ENCODE peak calls at places on chromosomes 1 and 21, in seven cellular contexts. One of them, this sample, is unnamed.

GRCh38 chr21:37939251-37939650 is 23.0 kb upstream of the KCNJ6 start:
- DNase-seq in stimulated activated CD8-positive, alpha-beta memory T cell treated with anti-CD3 and anti-CD28 coated beads, Interleukin-7, amount 100 ng/mL, for 1 hour: no peak
- DNase-seq in AG04450: no peak
- DNase-seq in NCI-H748 treated with DMSO at 0.1 percent for 48 hours: no peak
- DNase-seq in NCI-H1092 treated with DMSO at 0.1 percent for 48 hours: no peak
- DNase-seq in heart right ventricle: no peak
- DNase-seq in stimulated activated CD4-positive, alpha-beta T cell treated with anti-CD3 and anti-CD28 coated beads, TNF-alpha, amount 100 ng/mL, for 1 hour: no peak
- DNase-seq in this sample: no peak

GRCh38 chr1:11858968-11859871 is 475 bp upstream of the NPPB start:
- DNase-seq in NCI-H1092 treated with DMSO at 0.1 percent for 48 hours: no peak
- DNase-seq in stimulated activated CD8-positive, alpha-beta memory T cell treated with anti-CD3 and anti-CD28 coated beads, Interleukin-7, amount 100 ng/mL, for 1 hour: peak
- DNase-seq in AG04450: no peak
- DNase-seq in heart right ventricle: peak
- DNase-seq in stimulated activated CD4-positive, alpha-beta T cell treated with anti-CD3 and anti-CD28 coated beads, TNF-alpha, amount 100 ng/mL, for 1 hour: peak
- DNase-seq in NCI-H748 treated with DMSO at 0.1 percent for 48 hours: no peak
- DNase-seq in this sample: peak

GRCh38 chr1:44820945-44821715 is 12.8 kb downstream of the BTBD19 start:
- DNase-seq in stimulated activated CD8-positive, alpha-beta memory T cell treated with anti-CD3 and anti-CD28 coated beads, Interleukin-7, amount 100 ng/mL, for 1 hour: no peak
- DNase-seq in AG04450: no peak
- DNase-seq in stimulated activated CD4-positive, alpha-beta T cell treated with anti-CD3 and anti-CD28 coated beads, TNF-alpha, amount 100 ng/mL, for 1 hour: no peak
- DNase-seq in heart right ventricle: no peak
- DNase-seq in NCI-H1092 treated with DMSO at 0.1 percent for 48 hours: no peak
- DNase-seq in NCI-H748 treated with DMSO at 0.1 percent for 48 hours: no peak
- DNase-seq in this sample: no peak

GRCh38 chr1:79353224-79353623 is 346.7 kb upstream of the ADGRL4 start:
- DNase-seq in stimulated activated CD4-positive, alpha-beta T cell treated with anti-CD3 and anti-CD28 coated beads, TNF-alpha, amount 100 ng/mL, for 1 hour: no peak
- DNase-seq in NCI-H1092 treated with DMSO at 0.1 percent for 48 hours: peak
- DNase-seq in heart right ventricle: peak
- DNase-seq in NCI-H748 treated with DMSO at 0.1 percent for 48 hours: peak
- DNase-seq in stimulated activated CD8-positive, alpha-beta memory T cell treated with anti-CD3 and anti-CD28 coated beads, Interleukin-7, amount 100 ng/mL, for 1 hour: no peak
- DNase-seq in AG04450: peak
- DNase-seq in this sample: peak

GRCh38 chr1:20558180-20558579 is 5.8 kb downstream of the FAM43B start:
- DNase-seq in NCI-H1092 treated with DMSO at 0.1 percent for 48 hours: no peak
- DNase-seq in stimulated activated CD8-positive, alpha-beta memory T cell treated with anti-CD3 and anti-CD28 coated beads, Interleukin-7, amount 100 ng/mL, for 1 hour: no peak
- DNase-seq in heart right ventricle: peak
- DNase-seq in NCI-H748 treated with DMSO at 0.1 percent for 48 hours: no peak
- DNase-seq in AG04450: no peak
- DNase-seq in stimulated activated CD4-positive, alpha-beta T cell treated with anti-CD3 and anti-CD28 coated beads, TNF-alpha, amount 100 ng/mL, for 1 hour: no peak
- DNase-seq in this sample: no peak

GRCh38 chr1:203089651-203090045 is 3.8 kb upstream of the MYOG start:
- DNase-seq in AG04450: no peak
- DNase-seq in heart right ventricle: no peak
- DNase-seq in NCI-H1092 treated with DMSO at 0.1 percent for 48 hours: no peak
- DNase-seq in NCI-H748 treated with DMSO at 0.1 percent for 48 hours: no peak
- DNase-seq in stimulated activated CD4-positive, alpha-beta T cell treated with anti-CD3 and anti-CD28 coated beads, TNF-alpha, amount 100 ng/mL, for 1 hour: no peak
- DNase-seq in stimulated activated CD8-positive, alpha-beta memory T cell treated with anti-CD3 and anti-CD28 coated beads, Interleukin-7, amount 100 ng/mL, for 1 hour: no peak
- DNase-seq in this sample: no peak

GRCh38 chr1:160862151-160863061 is at the start of gene CD244:
- DNase-seq in stimulated activated CD8-positive, alpha-beta memory T cell treated with anti-CD3 and anti-CD28 coated beads, Interleukin-7, amount 100 ng/mL, for 1 hour: peak
- DNase-seq in NCI-H748 treated with DMSO at 0.1 percent for 48 hours: no peak
- DNase-seq in heart right ventricle: no peak
- DNase-seq in NCI-H1092 treated with DMSO at 0.1 percent for 48 hours: no peak
- DNase-seq in stimulated activated CD4-positive, alpha-beta T cell treated with anti-CD3 and anti-CD28 coated beads, TNF-alpha, amount 100 ng/mL, for 1 hour: peak
- DNase-seq in AG04450: no peak
- DNase-seq in this sample: no peak

GRCh38 chr1:187051618-187052232 is 223.0 kb downstream of the PLA2G4A start:
- DNase-seq in NCI-H1092 treated with DMSO at 0.1 percent for 48 hours: peak
- DNase-seq in AG04450: peak
- DNase-seq in heart right ventricle: peak
- DNase-seq in NCI-H748 treated with DMSO at 0.1 percent for 48 hours: peak
- DNase-seq in stimulated activated CD4-positive, alpha-beta T cell treated with anti-CD3 and anti-CD28 coated beads, TNF-alpha, amount 100 ng/mL, for 1 hour: no peak
- DNase-seq in stimulated activated CD8-positive, alpha-beta memory T cell treated with anti-CD3 and anti-CD28 coated beads, Interleukin-7, amount 100 ng/mL, for 1 hour: no peak
- DNase-seq in this sample: peak

GRCh38 chr1:168606096-168606495 is 29.7 kb downstream of the XCL1 start:
- DNase-seq in NCI-H748 treated with DMSO at 0.1 percent for 48 hours: no peak
- DNase-seq in stimulated activated CD8-positive, alpha-beta memory T cell treated with anti-CD3 and anti-CD28 coated beads, Interleukin-7, amount 100 ng/mL, for 1 hour: no peak
- DNase-seq in NCI-H1092 treated with DMSO at 0.1 percent for 48 hours: no peak
- DNase-seq in heart right ventricle: no peak
- DNase-seq in stimulated activated CD4-positive, alpha-beta T cell treated with anti-CD3 and anti-CD28 coated beads, TNF-alpha, amount 100 ng/mL, for 1 hour: no peak
- DNase-seq in AG04450: no peak
- DNase-seq in this sample: no peak

GRCh38 chr1:149937779-149938178 is 1.1 kb upstream of the MTMR11 start:
- DNase-seq in AG04450: no peak
- DNase-seq in NCI-H1092 treated with DMSO at 0.1 percent for 48 hours: no peak
- DNase-seq in stimulated activated CD4-positive, alpha-beta T cell treated with anti-CD3 and anti-CD28 coated beads, TNF-alpha, amount 100 ng/mL, for 1 hour: no peak
- DNase-seq in NCI-H748 treated with DMSO at 0.1 percent for 48 hours: no peak
- DNase-seq in stimulated activated CD8-positive, alpha-beta memory T cell treated with anti-CD3 and anti-CD28 coated beads, Interleukin-7, amount 100 ng/mL, for 1 hour: no peak
- DNase-seq in heart right ventricle: no peak
- DNase-seq in this sample: no peak

GRCh38 chr1:181079920-181080319 is 8.6 kb upstream of the IER5 start:
- DNase-seq in stimulated activated CD4-positive, alpha-beta T cell treated with anti-CD3 and anti-CD28 coated beads, TNF-alpha, amount 100 ng/mL, for 1 hour: no peak
- DNase-seq in AG04450: no peak
- DNase-seq in NCI-H1092 treated with DMSO at 0.1 percent for 48 hours: no peak
- DNase-seq in NCI-H748 treated with DMSO at 0.1 percent for 48 hours: no peak
- DNase-seq in stimulated activated CD8-positive, alpha-beta memory T cell treated with anti-CD3 and anti-CD28 coated beads, Interleukin-7, amount 100 ng/mL, for 1 hour: no peak
- DNase-seq in heart right ventricle: no peak
- DNase-seq in this sample: no peak

GRCh38 chr1:185499986-185500626 is 183.1 kb upstream of the IVNS1ABP start:
- DNase-seq in NCI-H748 treated with DMSO at 0.1 percent for 48 hours: no peak
- DNase-seq in NCI-H1092 treated with DMSO at 0.1 percent for 48 hours: no peak
- DNase-seq in AG04450: peak
- DNase-seq in heart right ventricle: no peak
- DNase-seq in stimulated activated CD8-positive, alpha-beta memory T cell treated with anti-CD3 and anti-CD28 coated beads, Interleukin-7, amount 100 ng/mL, for 1 hour: no peak
- DNase-seq in stimulated activated CD4-positive, alpha-beta T cell treated with anti-CD3 and anti-CD28 coated beads, TNF-alpha, amount 100 ng/mL, for 1 hour: no peak
- DNase-seq in this sample: no peak

GRCh38 chr1:205374205-205375078 is 17.7 kb upstream of the KLHDC8A start:
- DNase-seq in stimulated activated CD4-positive, alpha-beta T cell treated with anti-CD3 and anti-CD28 coated beads, TNF-alpha, amount 100 ng/mL, for 1 hour: no peak
- DNase-seq in stimulated activated CD8-positive, alpha-beta memory T cell treated with anti-CD3 and anti-CD28 coated beads, Interleukin-7, amount 100 ng/mL, for 1 hour: no peak
- DNase-seq in heart right ventricle: no peak
- DNase-seq in AG04450: no peak
- DNase-seq in NCI-H1092 treated with DMSO at 0.1 percent for 48 hours: peak
- DNase-seq in NCI-H748 treated with DMSO at 0.1 percent for 48 hours: no peak
- DNase-seq in this sample: no peak

GRCh38 chr1:6263716-6264115 is 2.8 kb upstream of the GPR153 start:
- DNase-seq in NCI-H1092 treated with DMSO at 0.1 percent for 48 hours: no peak
- DNase-seq in AG04450: no peak
- DNase-seq in NCI-H748 treated with DMSO at 0.1 percent for 48 hours: no peak
- DNase-seq in heart right ventricle: no peak
- DNase-seq in stimulated activated CD8-positive, alpha-beta memory T cell treated with anti-CD3 and anti-CD28 coated beads, Interleukin-7, amount 100 ng/mL, for 1 hour: no peak
- DNase-seq in stimulated activated CD4-positive, alpha-beta T cell treated with anti-CD3 and anti-CD28 coated beads, TNF-alpha, amount 100 ng/mL, for 1 hour: no peak
- DNase-seq in this sample: no peak

GRCh38 chr1:156096640-156097391 is 14.6 kb upstream of the MEX3A start:
- DNase-seq in NCI-H748 treated with DMSO at 0.1 percent for 48 hours: peak
- DNase-seq in heart right ventricle: peak
- DNase-seq in stimulated activated CD4-positive, alpha-beta T cell treated with anti-CD3 and anti-CD28 coated beads, TNF-alpha, amount 100 ng/mL, for 1 hour: peak
- DNase-seq in stimulated activated CD8-positive, alpha-beta memory T cell treated with anti-CD3 and anti-CD28 coated beads, Interleukin-7, amount 100 ng/mL, for 1 hour: peak
- DNase-seq in NCI-H1092 treated with DMSO at 0.1 percent for 48 hours: peak
- DNase-seq in AG04450: peak
- DNase-seq in this sample: peak

GRCh38 chr1:202289009-202289408 is 52.7 kb downstream of the UBE2T start:
- DNase-seq in NCI-H748 treated with DMSO at 0.1 percent for 48 hours: no peak
- DNase-seq in NCI-H1092 treated with DMSO at 0.1 percent for 48 hours: no peak
- DNase-seq in stimulated activated CD4-positive, alpha-beta T cell treated with anti-CD3 and anti-CD28 coated beads, TNF-alpha, amount 100 ng/mL, for 1 hour: no peak
- DNase-seq in stimulated activated CD8-positive, alpha-beta memory T cell treated with anti-CD3 and anti-CD28 coated beads, Interleukin-7, amount 100 ng/mL, for 1 hour: no peak
- DNase-seq in heart right ventricle: no peak
- DNase-seq in AG04450: no peak
- DNase-seq in this sample: no peak

GRCh38 chr1:164240081-164240480 is 318.9 kb upstream of the PBX1 start:
- DNase-seq in NCI-H1092 treated with DMSO at 0.1 percent for 48 hours: no peak
- DNase-seq in stimulated activated CD4-positive, alpha-beta T cell treated with anti-CD3 and anti-CD28 coated beads, TNF-alpha, amount 100 ng/mL, for 1 hour: no peak
- DNase-seq in heart right ventricle: peak
- DNase-seq in AG04450: no peak
- DNase-seq in stimulated activated CD8-positive, alpha-beta memory T cell treated with anti-CD3 and anti-CD28 coated beads, Interleukin-7, amount 100 ng/mL, for 1 hour: no peak
- DNase-seq in NCI-H748 treated with DMSO at 0.1 percent for 48 hours: no peak
- DNase-seq in this sample: peak